ENCODE peak calls at places on chromosome 21, in seven cellular contexts. I is H54, S is stomach, V is uterus, U is transverse colon, E is gastrocnemius medialis, W is A549. P is an unnamed sample.

GRCh38 chr21:42237577-42237976 is 18.6 kb downstream of the ABCG1 start:
- DNase-seq in I (no peak), S (no peak), V (no peak), U (no peak), E (no peak), W (no peak), P (no peak)

GRCh38 chr21:27388835-27389234 is 421.9 kb upstream of the ADAMTS5 start:
- DNase-seq in I (no peak), S (no peak), V (no peak), U (no peak), E (no peak), W (no peak), P (no peak)

GRCh38 chr21:43325968-43326367 is 101.0 kb downstream of the SIK1 start:
- DNase-seq in I (no peak), S (no peak), V (no peak), U (peak), E (no peak), W (no peak), P (no peak)

GRCh38 chr21:20999567-21000169 is 1.5 kb downstream of the NCAM2 start:
- DNase-seq in I (peak), S (no peak), V (no peak), U (peak), E (no peak), W (no peak), P (no peak)

GRCh38 chr21:46662367-46662654 is 26.8 kb downstream of the PRMT2 start:
- DNase-seq in I (no peak), S (no peak), V (no peak), U (no peak), E (no peak), W (no peak), P (no peak)

GRCh38 chr21:42781150-42781980 is 98.0 kb downstream of the WDR4 start:
- DNase-seq in I (no peak), S (peak), V (no peak), U (peak), E (no peak), W (no peak), P (no peak)

GRCh38 chr21:15003463-15004135 is 61.2 kb downstream of the NRIP1 start:
- DNase-seq in I (no peak), S (no peak), V (no peak), U (no peak), E (no peak), W (no peak), P (no peak)

GRCh38 chr21:14121719-14122118 is 89.0 kb downstream of the LIPI start:
- DNase-seq in I (no peak), S (no peak), V (no peak), U (no peak), E (no peak), W (no peak), P (no peak)

GRCh38 chr21:26965567-26966359 is 1.1 kb downstream of the ADAMTS5 start:
- DNase-seq in I (no peak), S (peak), V (peak), U (peak), E (no peak), W (no peak), P (peak)

GRCh38 chr21:43279578-43279894 is 110.7 kb downstream of the CRYAA start:
- DNase-seq in I (no peak), S (no peak), V (no peak), U (no peak), E (no peak), W (no peak), P (no peak)

GRCh38 chr21:41707231-41707988 is 59.4 kb downstream of the RIPK4 start:
- DNase-seq in I (no peak), S (no peak), V (no peak), U (no peak), E (no peak), W (no peak), P (no peak)

GRCh38 chr21:44087426-44088400 is 19.5 kb upstream of the PWP2 start:
- DNase-seq in I (no peak), S (peak), V (no peak), U (no peak), E (no peak), W (no peak), P (no peak)

GRCh38 chr21:41328660-41329300 is 12.2 kb downstream of the FAM3B start:
- DNase-seq in I (no peak), S (no peak), V (no peak), U (no peak), E (no peak), W (no peak), P (no peak)

GRCh38 chr21:22364163-22364562 is 1366.0 kb downstream of the NCAM2 start:
- DNase-seq in I (no peak), S (no peak), V (no peak), U (no peak), E (no peak), W (no peak), P (no peak)

GRCh38 chr21:21436012-21436545 is 437.9 kb downstream of the NCAM2 start:
- DNase-seq in I (peak), S (no peak), V (no peak), U (no peak), E (no peak), W (no peak), P (no peak)

GRCh38 chr21:39502631-39503030 is 50.9 kb downstream of the SH3BGR start:
- DNase-seq in I (no peak), S (no peak), V (no peak), U (no peak), E (no peak), W (no peak), P (no peak)

GRCh38 chr21:27674037-27674436 is 707.1 kb upstream of the ADAMTS5 start:
- DNase-seq in I (no peak), S (no peak), V (no peak), U (no peak), E (no peak), W (no peak), P (no peak)

GRCh38 chr21:44300262-44300959 is 558 bp downstream of the PFKL start:
- DNase-seq in I (peak), S (peak), V (peak), U (peak), E (no peak), W (peak), P (peak)

GRCh38 chr21:43626390-43626789 is 32.9 kb downstream of the HSF2BP start:
- DNase-seq in I (no peak), S (no peak), V (no peak), U (no peak), E (no peak), W (no peak), P (no peak)

GRCh38 chr21:42258885-42259407 is 40.0 kb downstream of the ABCG1 start:
- DNase-seq in I (no peak), S (no peak), V (no peak), U (no peak), E (no peak), W (no peak), P (no peak)

GRCh38 chr21:34886554-34887385 is 162.3 kb downstream of the RUNX1 start:
- DNase-seq in I (peak), S (no peak), V (no peak), U (peak), E (no peak), W (no peak), P (peak)

GRCh38 chr21:14533555-14534400 is 12.3 kb downstream of the SAMSN1 start:
- DNase-seq in I (peak), S (no peak), V (no peak), U (no peak), E (no peak), W (peak), P (no peak)

GRCh38 chr21:42383331-42383730 is 12.5 kb downstream of the TMPRSS3 start:
- DNase-seq in I (no peak), S (no peak), V (no peak), U (no peak), E (no peak), W (no peak), P (no peak)

GRCh38 chr21:42670884-42671283 is 17.5 kb downstream of the PDE9A start:
- DNase-seq in I (no peak), S (no peak), V (no peak), U (no peak), E (no peak), W (no peak), P (no peak)

GRCh38 chr21:46294647-46295176 is 8.6 kb downstream of the YBEY start:
- DNase-seq in I (peak), S (no peak), V (no peak), U (no peak), E (no peak), W (no peak), P (no peak)

GRCh38 chr21:28229811-28230210 is 762.9 kb downstream of the LTN1 start:
- DNase-seq in I (no peak), S (no peak), V (no peak), U (no peak), E (no peak), W (no peak), P (no peak)

GRCh38 chr21:27423073-27423472 is 456.2 kb upstream of the ADAMTS5 start:
- DNase-seq in I (peak), S (peak), V (peak), U (peak), E (peak), W (no peak), P (peak)

GRCh38 chr21:31656199-31657095 is 3.0 kb upstream of the SOD1 start:
- DNase-seq in I (no peak), S (no peak), V (no peak), U (no peak), E (no peak), W (no peak), P (no peak)

GRCh38 chr21:31660134-31660565 is 657 bp downstream of the SOD1 start:
- DNase-seq in I (peak), S (no peak), V (peak), U (peak), E (peak), W (peak), P (no peak)

GRCh38 chr21:31658053-31658452 is 1.4 kb upstream of the SOD1 start:
- DNase-seq in I (no peak), S (no peak), V (no peak), U (peak), E (no peak), W (no peak), P (no peak)

GRCh38 chr21:31663584-31664249 is 4.2 kb downstream of the SOD1 start:
- DNase-seq in I (no peak), S (no peak), V (no peak), U (no peak), E (no peak), W (no peak), P (no peak)

GRCh38 chr21:31659286-31660133 is at the start of gene SOD1:
- DNase-seq in I (peak), S (peak), V (peak), U (peak), E (peak), W (peak), P (peak)
- TF ChIP-seq POLR2A in I (peak), S (no peak), V (peak), U (peak), E (peak), W (peak), P (peak)

GRCh38 chr21:36155603-36156338 is 853 bp upstream of the DOP1B start:
- DNase-seq in I (no peak), S (peak), V (no peak), U (peak), E (no peak), W (no peak), P (peak)
- TF ChIP-seq POLR2A in I (peak), S (peak), V (peak), U (peak), E (peak), W (peak), P (peak)

GRCh38 chr21:25582888-25583287 is 24.4 kb downstream of the MRPL39 start:
- DNase-seq in I (no peak), S (no peak), V (no peak), U (no peak), E (no peak), W (no peak), P (no peak)
- TF ChIP-seq POLR2A in I (no peak), S (no peak), V (no peak), U (no peak), E (no peak), W (no peak), P (no peak)

GRCh38 chr21:33244082-33244780 is 14.5 kb downstream of the IFNAR2 start:
- DNase-seq in I (no peak), S (no peak), V (no peak), U (no peak), E (no peak), W (no peak), P (no peak)
- TF ChIP-seq POLR2A in I (no peak), S (no peak), V (no peak), U (no peak), E (no peak), W (no peak), P (no peak)

GRCh38 chr21:36980280-36981048 is 14.0 kb upstream of the HLCS start:
- DNase-seq in I (no peak), S (peak), V (peak), U (peak), E (no peak), W (no peak), P (no peak)
- TF ChIP-seq POLR2A in I (no peak), S (no peak), V (no peak), U (no peak), E (no peak), W (no peak), P (no peak)

GRCh38 chr21:25565272-25566199 is 41.7 kb downstream of the MRPL39 start:
- DNase-seq in I (no peak), S (no peak), V (no peak), U (no peak), E (no peak), W (no peak), P (no peak)

GRCh38 chr21:25564349-25564948 is 42.8 kb downstream of the MRPL39 start:
- DNase-seq in I (no peak), S (no peak), V (no peak), U (no peak), E (no peak), W (no peak), P (no peak)

GRCh38 chr21:25562660-25563059 is 44.6 kb downstream of the MRPL39 start:
- DNase-seq in I (no peak), S (no peak), V (no peak), U (no peak), E (no peak), W (no peak), P (no peak)

GRCh38 chr21:25561668-25562641 is 45.3 kb downstream of the MRPL39 start:
- DNase-seq in I (peak), S (peak), V (peak), U (peak), E (no peak), W (no peak), P (peak)

DNA sequence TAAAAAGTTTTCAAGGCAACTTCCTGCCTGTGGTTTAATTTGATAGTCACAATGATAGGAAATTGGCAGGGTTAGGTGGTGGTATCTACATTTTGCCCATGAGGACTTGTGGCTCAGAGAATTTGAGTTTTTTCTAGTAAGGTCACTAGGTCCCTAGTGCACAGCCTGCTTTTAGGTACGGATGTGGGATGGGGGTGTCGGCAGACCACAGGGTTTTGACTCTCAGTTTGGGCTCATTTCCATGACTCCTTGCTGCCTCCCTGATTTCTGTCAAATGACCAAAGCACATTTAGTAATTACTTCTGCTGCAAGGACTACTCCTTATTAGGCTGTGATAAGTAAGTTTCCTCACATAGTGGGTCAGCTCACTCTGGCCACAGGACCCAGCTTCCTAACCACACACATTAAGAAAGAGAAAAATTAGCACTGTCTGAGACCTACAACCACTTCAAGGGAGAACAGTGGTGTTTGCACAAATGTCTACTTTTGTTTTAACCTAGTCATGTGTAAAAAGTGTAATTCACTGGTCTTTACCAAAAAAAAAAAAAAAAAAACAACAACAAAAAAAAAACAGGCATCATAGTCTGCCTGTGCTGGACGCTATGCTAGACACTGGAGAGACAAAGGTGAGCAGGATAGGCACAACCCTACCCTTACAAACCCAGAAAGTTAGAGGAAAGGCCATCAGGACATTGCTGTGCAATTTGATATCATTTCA is 43.7 kb downstream of the MRPL39 start:
- DNase-seq in I (no peak), S (no peak), V (no peak), U (peak), E (no peak), W (no peak), P (no peak)
- TF ChIP-seq POLR2A in I (no peak), S (no peak), V (no peak), U (no peak), E (no peak), W (no peak), P (no peak)

GRCh38 chr21:17002628-17003027 is 510.2 kb upstream of the CXADR start:
- DNase-seq in I (no peak), S (no peak), V (no peak), U (no peak), E (no peak), W (no peak), P (no peak)

GRCh38 chr21:17003221-17003620 is 509.6 kb upstream of the CXADR start:
- DNase-seq in I (no peak), S (no peak), V (no peak), U (no peak), E (no peak), W (no peak), P (no peak)

GRCh38 chr21:17003763-17004373 is 509.0 kb upstream of the CXADR start:
- DNase-seq in I (no peak), S (no peak), V (no peak), U (no peak), E (no peak), W (no peak), P (no peak)
- TF ChIP-seq POLR2A in I (no peak), S (no peak), V (no peak), U (no peak), E (no peak), W (no peak), P (no peak)

P was measured in sigmoid colon.